ENCODE peak calls at places on chromosome 4, in five cellular contexts. K is K562, Y is SK-N-SH, T is HepG2, W is GM12878. H is an unnamed sample.

GRCh38 chr4:169210516-169211108 is 60.1 kb downstream of the SH3RF1 start:
- DNase-seq in K (no peak), Y (no peak), T (no peak), W (peak), H (no peak)

GRCh38 chr4:4860381-4860802 is 927 bp downstream of the MSX1 start:
- DNase-seq in K (peak), Y (no peak), T (peak), W (no peak), H (peak)

GRCh38 chr4:161948026-161948770 is 215.6 kb downstream of the FSTL5 start:
- DNase-seq in K (no peak), Y (no peak), T (no peak), W (no peak), H (no peak)

GRCh38 chr4:113057891-113058290 is 8.4 kb downstream of the ANK2 start:
- DNase-seq in K (no peak), Y (no peak), T (no peak), W (no peak), H (no peak)

GRCh38 chr4:5133933-5134594 is 82.8 kb downstream of the STK32B start:
- DNase-seq in K (no peak), Y (no peak), T (no peak), W (no peak), H (no peak)

GRCh38 chr4:109977854-109978501 is 65.3 kb downstream of the EGF start:
- DNase-seq in K (peak), Y (peak), T (peak), W (no peak), H (peak)

GRCh38 chr4:108762559-108763225 is at the start of gene ETNPPL:
- DNase-seq in K (no peak), Y (peak), T (peak), W (no peak), H (peak)

GRCh38 chr4:121885115-121885514 is 14.8 kb upstream of the BBS7 start:
- DNase-seq in K (no peak), Y (no peak), T (no peak), W (no peak), H (no peak)

GRCh38 chr4:25129926-25130325 is 30.3 kb downstream of the SEPSECS start:
- DNase-seq in K (no peak), Y (no peak), T (no peak), W (no peak), H (no peak)

GRCh38 chr4:22962186-22962786 is 269.5 kb downstream of the GBA3 start:
- DNase-seq in K (peak), Y (no peak), T (no peak), W (no peak), H (no peak)

GRCh38 chr4:35166437-35166836 is 1077.9 kb downstream of the ARAP2 start:
- DNase-seq in K (no peak), Y (no peak), T (no peak), W (no peak), H (no peak)

GRCh38 chr4:141352775-141353544 is 132.3 kb downstream of the ZNF330 start:
- DNase-seq in K (no peak), Y (no peak), T (no peak), W (no peak), H (no peak)

GRCh38 chr4:4776934-4777333 is 82.5 kb upstream of the MSX1 start:
- DNase-seq in K (no peak), Y (no peak), T (no peak), W (no peak), H (no peak)

GRCh38 chr4:57443308-57444243 is 333.4 kb upstream of the IGFBP7 start:
- DNase-seq in K (no peak), Y (no peak), T (no peak), W (no peak), H (no peak)

GRCh38 chr4:8696369-8697127 is 104.0 kb downstream of the CPZ start:
- DNase-seq in K (no peak), Y (no peak), T (no peak), W (no peak), H (no peak)

GRCh38 chr4:179307297-179308136 is 1865.3 kb upstream of the AGA start:
- DNase-seq in K (peak), Y (peak), T (peak), W (peak), H (peak)

GRCh38 chr4:74874785-74875367 is 58.0 kb upstream of the PARM1 start:
- DNase-seq in K (peak), Y (peak), T (peak), W (peak), H (peak)

GRCh38 chr4:46931981-46932380 is 22.9 kb upstream of the COX7B2 start:
- DNase-seq in K (no peak), Y (no peak), T (peak), W (peak), H (peak)

GRCh38 chr4:47468686-47469365 is 5.3 kb upstream of the COMMD8 start:
- DNase-seq in K (no peak), Y (no peak), T (no peak), W (no peak), H (no peak)

GRCh38 chr4:44916406-44916805 is 190.1 kb upstream of the GNPDA2 start:
- DNase-seq in K (no peak), Y (no peak), T (no peak), W (no peak), H (no peak)

GRCh38 chr4:184235526-184235925 is 17.9 kb upstream of the ENPP6 start:
- DNase-seq in K (no peak), Y (no peak), T (no peak), W (no peak), H (no peak)

GRCh38 chr4:165502919-165503907 is 124.4 kb downstream of the CPE start:
- DNase-seq in K (no peak), Y (no peak), T (peak), W (no peak), H (no peak)

GRCh38 chr4:84809946-84810345 is 156.5 kb downstream of the WDFY3 start:
- DNase-seq in K (no peak), Y (no peak), T (no peak), W (no peak), H (no peak)

GRCh38 chr4:1421650-1422049 is 15.4 kb upstream of the NKX1-1 start:
- DNase-seq in K (no peak), Y (no peak), T (no peak), W (no peak), H (no peak)
- TF ChIP-seq FOXM1 in K (no peak), Y (no peak), T (no peak), W (no peak), H (no peak)

GRCh38 chr4:40065010-40065409 is 8.4 kb downstream of the N4BP2 start:
- DNase-seq in K (no peak), Y (no peak), T (no peak), W (no peak), H (no peak)

GRCh38 chr4:40066651-40067050 is 10.0 kb downstream of the N4BP2 start:
- DNase-seq in K (no peak), Y (no peak), T (no peak), W (no peak), H (no peak)

DNA sequence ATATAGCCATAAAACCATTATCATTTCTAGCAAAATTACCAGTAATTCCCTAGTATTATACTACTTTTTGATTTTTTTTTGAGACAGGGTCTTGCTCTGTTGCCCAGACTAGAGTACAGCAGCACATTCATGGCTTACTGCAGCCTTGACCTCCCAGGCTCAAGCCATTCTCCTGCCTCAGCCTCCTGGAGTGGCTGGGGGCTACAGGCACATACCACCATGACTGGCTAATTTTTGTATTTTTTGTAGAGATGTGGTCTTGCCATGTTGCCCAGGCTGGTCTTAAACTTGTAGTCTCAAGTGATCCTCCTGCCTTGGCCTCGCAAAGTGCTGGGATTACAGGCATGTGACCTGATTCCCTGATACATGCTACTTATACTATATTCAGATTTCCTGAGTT is 13.7 kb downstream of the N4BP2 start:
- DNase-seq in K (no peak), Y (no peak), T (no peak), W (no peak), H (no peak)
- TF ChIP-seq FOXM1 in K (no peak), Y (no peak), T (no peak), W (no peak), H (no peak)

DNA sequence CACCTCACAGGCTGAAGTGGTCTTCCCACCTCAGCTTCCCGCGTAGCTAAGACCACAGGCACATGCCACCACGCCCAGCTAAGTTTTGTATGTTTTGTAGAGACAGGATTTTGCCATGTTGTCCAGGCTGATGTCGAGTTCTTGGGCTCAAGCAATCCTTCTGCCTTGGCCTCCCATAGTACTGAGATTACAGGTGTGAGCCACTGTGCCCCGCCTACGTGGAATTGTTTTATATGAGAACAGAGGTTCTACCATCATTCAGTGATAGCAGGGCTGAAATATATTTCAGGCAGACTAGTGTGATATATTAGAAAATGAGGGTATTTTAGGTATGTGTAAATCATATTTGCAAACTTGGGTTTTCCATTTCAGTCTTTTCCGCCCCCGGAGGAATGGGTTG is 19.8 kb downstream of the NSD2 start:
- DNase-seq in K (no peak), Y (no peak), T (no peak), W (no peak), H (no peak)
- TF ChIP-seq FOXM1 in K (no peak), Y (no peak), T (no peak), W (no peak), H (no peak)

DNA sequence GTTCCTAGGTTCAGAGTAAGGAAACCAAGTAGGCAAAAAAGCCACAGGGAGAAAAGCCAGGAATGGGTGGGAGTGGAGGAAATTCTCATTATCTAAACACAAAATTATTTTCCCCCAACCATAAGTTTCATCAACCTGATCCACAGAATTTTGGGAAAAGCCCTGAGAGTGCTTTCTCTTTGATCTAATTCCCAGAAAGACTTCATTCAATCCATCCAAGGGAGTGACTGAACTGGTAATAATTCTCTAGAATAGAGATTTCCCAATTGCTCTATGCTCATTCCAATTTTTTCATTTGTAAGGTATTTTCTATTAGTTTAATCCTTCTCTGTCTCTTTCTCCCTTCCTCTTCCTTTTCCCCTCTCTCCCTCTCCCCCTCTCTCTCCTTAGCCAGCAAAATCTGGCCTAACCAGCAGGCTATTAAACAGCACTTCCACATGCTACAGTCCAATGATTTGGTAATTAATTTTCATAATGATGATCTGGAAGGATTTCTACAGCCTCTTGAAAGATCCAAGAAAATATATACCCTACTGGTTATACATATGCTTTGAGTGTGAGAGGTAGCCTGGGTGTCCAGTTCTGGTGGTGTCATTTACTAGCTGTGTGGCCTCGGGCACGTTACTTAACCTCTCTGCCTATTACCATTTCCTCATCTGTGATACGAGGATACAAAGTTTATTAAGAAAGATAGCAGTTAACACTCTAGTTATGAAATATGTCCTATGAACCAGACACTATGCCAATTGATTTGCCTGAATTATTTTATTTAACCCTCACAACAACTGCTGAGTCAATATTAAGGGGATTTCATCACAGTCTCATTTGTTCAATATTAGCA is 251.6 kb upstream of the RASGEF1B start:
- DNase-seq in K (no peak), Y (no peak), T (no peak), W (no peak), H (no peak)
- TF ChIP-seq FOXM1 in K (no peak), Y (no peak), T (no peak), W (no peak), H (no peak)

DNA sequence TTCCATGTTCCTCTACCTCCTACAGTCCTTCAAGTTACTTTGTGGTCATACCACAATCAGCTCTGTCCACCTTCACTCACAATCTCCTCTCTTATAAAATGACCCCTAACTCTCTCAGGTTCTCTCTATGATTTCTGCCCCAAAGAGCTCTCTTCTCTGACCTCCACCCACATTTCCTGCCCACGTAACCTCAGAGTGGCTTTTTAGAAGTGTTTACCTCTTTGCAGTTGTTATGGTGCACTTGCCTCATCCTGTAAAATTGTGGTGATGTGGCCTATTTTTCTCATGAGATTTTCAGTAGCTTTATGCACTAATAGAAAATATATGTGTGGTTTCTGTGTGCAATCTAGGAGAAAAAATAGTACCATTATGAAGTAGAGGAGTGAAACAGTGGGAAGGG is 215.8 kb downstream of the PACRGL start:
- DNase-seq in K (no peak), Y (no peak), T (no peak), W (no peak), H (no peak)
- TF ChIP-seq FOXM1 in K (no peak), Y (no peak), T (no peak), W (no peak), H (no peak)

GRCh38 chr4:67522851-67523671 is 22.2 kb downstream of the CENPC start:
- DNase-seq in K (peak), Y (no peak), T (no peak), W (no peak), H (no peak)

GRCh38 chr4:67521506-67521905 is 23.8 kb downstream of the CENPC start:
- DNase-seq in K (no peak), Y (no peak), T (no peak), W (no peak), H (no peak)

DNA sequence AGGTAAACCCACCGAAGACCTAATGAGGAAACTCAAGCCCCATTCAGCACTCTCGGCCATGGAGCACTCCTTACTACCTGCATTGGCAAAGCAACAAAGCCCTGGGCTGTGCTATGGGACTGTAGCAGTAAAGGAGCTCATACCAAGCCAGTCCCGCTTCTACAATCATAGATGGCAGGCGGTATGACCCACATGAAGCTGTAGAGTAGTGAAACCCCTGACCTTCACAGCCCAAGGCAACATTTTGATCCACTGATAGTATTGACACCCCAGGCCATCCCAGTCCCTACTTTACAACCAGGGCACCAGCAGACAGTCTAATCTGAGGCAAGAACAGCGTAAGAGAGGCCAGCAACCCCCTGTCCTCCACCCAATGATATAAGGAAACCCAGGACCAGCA is 25.2 kb downstream of the CENPC start:
- DNase-seq in K (no peak), Y (no peak), T (no peak), W (no peak), H (no peak)
- TF ChIP-seq FOXM1 in K (no peak), Y (no peak), T (no peak), W (no peak), H (no peak)

DNA sequence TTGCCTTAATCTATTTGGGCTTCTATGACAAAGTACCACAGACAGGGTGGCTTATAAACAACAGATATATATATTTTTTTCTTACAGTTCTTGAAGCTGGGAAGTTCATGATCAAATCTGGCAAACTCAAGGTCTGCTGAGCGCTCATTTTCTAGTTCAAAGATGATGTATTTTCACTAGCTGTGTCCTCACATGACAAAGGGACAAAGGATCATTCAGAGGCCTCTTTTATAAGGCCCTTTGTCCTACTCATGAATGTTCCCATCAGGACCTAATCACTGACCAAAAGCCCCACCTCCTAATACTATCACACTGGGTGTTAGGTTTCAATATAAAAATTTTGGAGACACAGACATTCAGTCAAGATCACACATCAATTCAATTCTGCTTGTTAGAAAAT is 2025.2 kb downstream of the PCDH7 start:
- DNase-seq in K (no peak), Y (no peak), T (no peak), W (no peak), H (no peak)
- TF ChIP-seq FOXM1 in K (no peak), Y (no peak), T (no peak), W (no peak), H (no peak)

GRCh38 chr4:3087398-3087797 is 12.9 kb downstream of the HTT start:
- DNase-seq in K (no peak), Y (no peak), T (no peak), W (no peak), H (no peak)
- TF ChIP-seq FOXM1 in K (no peak), Y (no peak), T (no peak), W (no peak), H (no peak)

H was measured in HEK293T.